ENCODE peak calls at places on chromosomes 3 and 15, in six cellular contexts. X is naive thymus-derived CD4-positive, alpha-beta T cell; H is tibial nerve; U is H9; G is ovary; O is H1. E is an unnamed sample.

GRCh38 chr3:73848173-73848751 is 223.5 kb upstream of the PDZRN3 start:
- DNase-seq in X (no peak), H (no peak), U (no peak), G (no peak), O (no peak), E (no peak)

GRCh38 chr3:27200721-27201434 is 168.3 kb downstream of the NEK10 start:
- DNase-seq in X (no peak), H (no peak), U (no peak), G (no peak), O (no peak), E (no peak)

GRCh38 chr3:61663728-61664492 is 102.5 kb downstream of the PTPRG start:
- DNase-seq in X (no peak), H (no peak), U (peak; percentile 58), G (no peak), O (no peak), E (no peak)

GRCh38 chr3:197305854-197306253 is 7.4 kb upstream of the DLG1 start:
- DNase-seq in X (no peak), H (no peak), U (no peak), G (no peak), O (no peak), E (no peak)

GRCh38 chr3:165642761-165643432 is 194.3 kb downstream of the BCHE start:
- DNase-seq in X (no peak), H (no peak), U (no peak), G (no peak), O (no peak), E (peak; percentile 75)

GRCh38 chr3:42936157-42936981 is 30.4 kb downstream of the ZNF662 start:
- DNase-seq in X (no peak), H (no peak), U (no peak), G (peak; percentile 80), O (no peak), E (peak; percentile 70)

GRCh38 chr3:47783673-47784072 is 2.0 kb upstream of the SMARCC1 start:
- DNase-seq in X (no peak), H (no peak), U (no peak), G (no peak), O (no peak), E (no peak)

GRCh38 chr15:38662398-38662797 is 97.8 kb upstream of the RASGRP1 start:
- DNase-seq in X (no peak), H (no peak), U (no peak), G (no peak), O (no peak), E (no peak)

GRCh38 chr3:87949189-87949878 is 109.5 kb downstream of the CGGBP1 start:
- DNase-seq in X (no peak), H (no peak), U (no peak), G (no peak), O (no peak), E (no peak)

GRCh38 chr3:168047190-168047795 is 48.4 kb downstream of the GOLIM4 start:
- DNase-seq in X (no peak), H (no peak), U (no peak), G (no peak), O (no peak), E (no peak)

GRCh38 chr15:98954411-98954810 is 53.2 kb downstream of the PGPEP1L start:
- DNase-seq in X (no peak), H (peak; percentile 70), U (no peak), G (peak; percentile 82), O (no peak), E (peak; percentile 86)

GRCh38 chr15:47376190-47376589 is 341.1 kb upstream of the SEMA6D start:
- DNase-seq in X (no peak), H (no peak), U (no peak), G (no peak), O (no peak), E (no peak)

GRCh38 chr3:117202415-117202814 is 492.8 kb downstream of the TUSC7 start:
- DNase-seq in X (no peak), H (no peak), U (no peak), G (no peak), O (no peak), E (no peak)

GRCh38 chr3:194496217-194496881 is 9.5 kb upstream of the ATP13A3 start:
- DNase-seq in X (no peak), H (no peak), U (no peak), G (no peak), O (no peak), E (no peak)

GRCh38 chr3:61288446-61288845 is 37.2 kb upstream of the FHIT start:
- DNase-seq in X (no peak), H (no peak), U (no peak), G (no peak), O (no peak), E (no peak)

GRCh38 chr3:23079976-23080375 is 123.2 kb upstream of the UBE2E2 start:
- DNase-seq in X (no peak), H (no peak), U (no peak), G (no peak), O (no peak), E (no peak)

GRCh38 chr3:153910387-153910786 is 210.8 kb upstream of the ARHGEF26 start:
- DNase-seq in X (no peak), H (no peak), U (no peak), G (no peak), O (no peak), E (no peak)

GRCh38 chr3:160486459-160486869 is 36.9 kb upstream of the TRIM59 start:
- DNase-seq in X (no peak), H (no peak), U (no peak), G (no peak), O (no peak), E (no peak)

GRCh38 chr3:139318826-139319225 is 25.0 kb upstream of the MRPS22 start:
- DNase-seq in X (no peak), H (no peak), U (no peak), G (peak; percentile 26), O (no peak), E (no peak)

GRCh38 chr3:159844801-159845261 is 143.8 kb upstream of the IL12A start:
- DNase-seq in X (no peak), H (no peak), U (no peak), G (no peak), O (no peak), E (no peak)

GRCh38 chr15:55742927-55743614 is at the start of gene PRTG:
- DNase-seq in X (no peak), H (peak; percentile 41), U (peak; percentile 76), G (peak; percentile 90), O (no peak), E (peak; percentile 79)

GRCh38 chr15:85646538-85647091 is 148.1 kb downstream of the KLHL25 start:
- DNase-seq in X (no peak), H (no peak), U (no peak), G (no peak), O (no peak), E (no peak)

GRCh38 chr15:66100761-66101160 is 152.8 kb downstream of the MEGF11 start:
- DNase-seq in X (no peak), H (no peak), U (no peak), G (no peak), O (no peak), E (no peak)

GRCh38 chr3:111284485-111285187 is 213.0 kb downstream of the NECTIN3 start:
- DNase-seq in X (no peak), H (no peak), U (no peak), G (no peak), O (no peak), E (no peak)

GRCh38 chr15:58357529-58358476 is 74.0 kb upstream of the LIPC start:
- DNase-seq in X (no peak), H (no peak), U (peak; percentile 37), G (no peak), O (no peak), E (no peak)

GRCh38 chr3:33392703-33393125 is 47.5 kb downstream of the UBP1 start:
- DNase-seq in X (no peak), H (no peak), U (no peak), G (no peak), O (no peak), E (no peak)

GRCh38 chr3:10775828-10776227 is 40.2 kb upstream of the SLC6A11 start:
- DNase-seq in X (no peak), H (no peak), U (no peak), G (no peak), O (no peak), E (no peak)

GRCh38 chr15:40322531-40323238 is 807 bp upstream of the INAFM2 start:
- DNase-seq in X (no peak), H (no peak), U (no peak), G (peak; percentile 65), O (no peak), E (no peak)
- H3K27ac ChIP-seq in X (peak overlapping the region; percentile 66), H (peak overlapping the region; percentile 79), U (no peak overlapping the region), G (peak overlapping the region; percentile 57), O (no peak overlapping the region), E (peak overlapping the region; percentile 76)

DNA sequence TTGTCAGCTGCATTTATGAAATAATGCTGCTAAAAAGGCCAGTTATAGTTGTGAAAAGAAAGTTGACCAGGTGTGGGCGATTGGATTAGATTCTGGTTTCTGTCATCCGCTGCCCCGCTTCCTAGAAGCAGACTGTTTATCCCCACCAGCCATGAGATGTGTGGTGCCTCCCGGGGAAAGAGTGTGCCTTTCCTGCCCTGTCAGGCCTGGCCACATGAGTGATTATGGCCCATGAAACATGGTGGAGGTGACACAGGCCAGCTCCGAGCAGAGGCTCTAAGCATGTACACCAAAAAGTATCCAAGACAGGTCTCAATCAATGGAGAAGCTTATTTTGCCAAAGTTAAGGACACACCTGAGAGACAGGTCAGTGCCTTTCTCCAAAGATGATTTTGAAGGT is 85.4 kb upstream of the ABHD2 start:
- DNase-seq in X (no peak), H (no peak), U (no peak), G (no peak), O (no peak), E (no peak)
- H3K27ac ChIP-seq in X (no peak overlapping the region), H (no peak overlapping the region), U (no peak overlapping the region), G (no peak overlapping the region), O (no peak overlapping the region), E (peak overlapping the region; percentile 35)

GRCh38 chr3:184582998-184583344 is 21.4 kb downstream of the EPHB3 start:
- DNase-seq in X (no peak), H (no peak), U (no peak), G (no peak), O (no peak), E (no peak)
- H3K27ac ChIP-seq in X (no peak overlapping the region), H (peak overlapping the region; percentile 71), U (no peak overlapping the region), G (peak overlapping the region; percentile 86), O (no peak overlapping the region), E (peak overlapping the region; percentile 81)

GRCh38 chr3:16103472-16103871 is 71.0 kb upstream of the GALNT15 start:
- DNase-seq in X (no peak), H (no peak), U (no peak), G (no peak), O (no peak), E (no peak)
- H3K27ac ChIP-seq in X (no peak overlapping the region), H (no peak overlapping the region), U (no peak overlapping the region), G (no peak overlapping the region), O (no peak overlapping the region), E (no peak overlapping the region)

GRCh38 chr15:101045835-101046691 is 126.9 kb downstream of the LRRK1 start:
- DNase-seq in X (no peak), H (no peak), U (peak; percentile 16), G (peak; percentile 42), O (no peak), E (no peak)
- H3K27ac ChIP-seq in X (no peak overlapping the region), H (peak overlapping the region; percentile 29), U (no peak overlapping the region), G (peak overlapping the region; percentile 81), O (no peak overlapping the region), E (peak overlapping the region; percentile 75)

DNA sequence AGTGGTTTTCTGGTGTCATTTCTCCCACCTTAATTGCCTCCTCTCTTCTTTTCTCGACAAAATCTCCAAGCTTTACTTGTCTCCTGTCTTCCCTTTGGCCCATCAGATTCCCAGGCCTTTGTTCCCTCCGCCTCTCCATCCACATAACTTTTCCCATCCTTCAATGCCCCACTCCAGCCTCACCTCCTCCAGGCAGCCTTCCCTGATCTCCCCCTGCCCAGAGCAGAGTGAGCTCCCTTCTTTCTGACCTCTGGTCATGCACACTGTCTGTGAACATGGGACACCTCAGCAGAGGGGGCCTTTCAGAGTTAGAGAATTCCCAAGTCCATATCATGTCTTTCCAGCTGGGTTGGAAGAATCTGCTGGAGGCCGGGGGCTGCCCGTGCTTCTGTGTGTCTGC is 14.6 kb upstream of the SSUH2 start:
- DNase-seq in X (no peak), H (no peak), U (no peak), G (no peak), O (no peak), E (no peak)
- H3K27ac ChIP-seq in X (no peak overlapping the region), H (no peak overlapping the region), U (no peak overlapping the region), G (peak overlapping the region; percentile 66), O (no peak overlapping the region), E (no peak overlapping the region)